ENCODE peak calls at places on chromosomes 16 and 17, in ten cellular contexts. O, U, W, B, N, C, S, V, Q and G are unnamed samples.

GRCh38 chr17:16215965-16216316 is 607 bp upstream of the NCOR1 start:
- DNase-seq in V (no peak), N (no peak), B (peak), S (no peak), W (no peak), Q (no peak), U (no peak), C (peak), O (peak), G (peak)

GRCh38 chr16:4260360-4260759 is 12.5 kb downstream of the TFAP4 start:
- DNase-seq in V (no peak), O (no peak), S (no peak), B (no peak), Q (no peak), W (no peak), C (no peak), U (no peak), N (no peak), G (no peak)

GRCh38 chr16:17590711-17591654 is 120.2 kb upstream of the XYLT1 start:
- DNase-seq in O (no peak), C (no peak), S (no peak), B (no peak), Q (no peak), U (no peak), N (no peak), V (no peak), W (no peak), G (no peak)

GRCh38 chr17:27475070-27475673 is 18.9 kb downstream of the KSR1 start:
- DNase-seq in Q (no peak), C (no peak), V (no peak), W (no peak), O (no peak), U (no peak), N (no peak), B (no peak), S (peak), G (no peak)

GRCh38 chr16:368388-369158 is 1.8 kb downstream of the MRPL28 start:
- DNase-seq in N (no peak), Q (no peak), C (no peak), B (no peak), U (no peak), O (no peak), V (no peak), S (no peak), W (no peak), G (no peak)

GRCh38 chr17:57875109-57876022 is 25.5 kb upstream of the MRPS23 start:
- DNase-seq in C (peak), V (peak), O (peak), S (no peak), N (peak), W (peak), U (peak), Q (peak), B (no peak), G (peak)

GRCh38 chr16:87216824-87217205 is 100.4 kb downstream of the C16orf95 start:
- DNase-seq in V (no peak), O (no peak), U (no peak), B (no peak), N (no peak), W (no peak), Q (no peak), C (peak), S (no peak), G (no peak)

GRCh38 chr17:56902350-56902749 is 11.5 kb downstream of the TRIM25 start:
- DNase-seq in W (no peak), U (no peak), V (no peak), N (peak), O (no peak), S (no peak), B (no peak), Q (peak), C (peak), G (no peak)

GRCh38 chr17:45248132-45248936 is 13.6 kb downstream of the SPATA32 start:
- DNase-seq in U (no peak), Q (no peak), O (no peak), C (peak), W (no peak), S (peak), B (peak), N (no peak), V (no peak), G (peak)

GRCh38 chr16:27894441-27894840 is 169.1 kb downstream of the GSG1L start:
- DNase-seq in N (no peak), S (no peak), W (peak), V (no peak), C (no peak), B (no peak), O (no peak), U (no peak), Q (no peak), G (no peak)

GRCh38 chr16:83954577-83955016 is 1.6 kb downstream of the OSGIN1 start:
- DNase-seq in U (no peak), C (no peak), O (no peak), W (no peak), B (no peak), V (no peak), S (no peak), Q (no peak), N (peak), G (peak)

GRCh38 chr17:68542698-68543463 is 30.7 kb downstream of the PRKAR1A start:
- DNase-seq in O (no peak), U (no peak), C (no peak), B (no peak), W (no peak), S (no peak), N (no peak), V (no peak), Q (no peak), G (no peak)

GRCh38 chr17:77320501-77321256 is 179.9 kb downstream of the SEC14L1 start:
- DNase-seq in W (peak), N (no peak), V (no peak), S (no peak), C (peak), Q (no peak), O (no peak), U (no peak), B (no peak), G (peak)

GRCh38 chr16:17305694-17306093 is 165.1 kb downstream of the XYLT1 start:
- DNase-seq in W (no peak), O (no peak), V (no peak), Q (no peak), N (no peak), C (no peak), S (peak), B (no peak), U (no peak), G (no peak)

GRCh38 chr16:85192736-85193493 is 80.6 kb upstream of the CIBAR2 start:
- DNase-seq in U (no peak), N (no peak), W (no peak), S (no peak), O (no peak), C (no peak), V (no peak), Q (no peak), B (no peak), G (no peak)

GRCh38 chr16:23342083-23342640 is 40.1 kb downstream of the SCNN1B start:
- DNase-seq in V (no peak), O (no peak), U (no peak), Q (no peak), S (no peak), C (no peak), N (no peak), W (no peak), B (no peak), G (no peak)

GRCh38 chr17:67105213-67105612 is 60.9 kb downstream of the CACNG1 start:
- DNase-seq in C (no peak), U (no peak), N (peak), Q (no peak), O (no peak), V (no peak), S (no peak), B (no peak), W (no peak), G (no peak)

GRCh38 chr17:48259710-48260291 is 152.2 kb downstream of the SNX11 start:
- DNase-seq in U (no peak), N (peak), Q (no peak), C (no peak), B (no peak), S (no peak), W (no peak), O (peak), V (no peak), G (no peak)

GRCh38 chr17:44828919-44829557 is 1.0 kb downstream of the GJC1 start:
- DNase-seq in C (no peak), N (peak), W (no peak), U (no peak), O (no peak), V (no peak), S (no peak), Q (no peak), B (no peak), G (no peak)

GRCh38 chr17:76262732-76263344 is 2.3 kb upstream of the UBALD2 start:
- DNase-seq in V (no peak), U (no peak), O (no peak), W (no peak), B (no peak), Q (no peak), N (no peak), C (no peak), S (no peak), G (peak)